ENCODE peak calls at places on chromosomes 1 and 21, in four cellular contexts. V is body of pancreas, D is K562, Q is endothelial cell of umbilical vein. G is an unnamed sample.

GRCh38 chr1:223670458-223671159 is 5.1 kb upstream of the CAPN8 start:
- DNase-seq in V (peak), D (peak), Q (peak), G (peak)

GRCh38 chr1:109933856-109934711 is 23.4 kb downstream of the CSF1 start:
- DNase-seq in D (no peak), V (no peak), Q (peak), G (peak)

GRCh38 chr1:9181990-9182783 is 52.4 kb upstream of the H6PD start:
- DNase-seq in D (no peak), V (peak), Q (peak), G (no peak)

GRCh38 chr1:87620807-87621206 is 292.1 kb downstream of the LMO4 start:
- DNase-seq in D (no peak), Q (no peak), V (no peak), G (no peak)

GRCh38 chr1:20466231-20466630 is 19.8 kb downstream of the CAMK2N1 start:
- DNase-seq in V (no peak), Q (no peak), D (no peak), G (no peak)

GRCh38 chr1:77514871-77515776 is 167.3 kb downstream of the ZZZ3 start:
- DNase-seq in V (no peak), Q (peak), D (no peak), G (peak)

GRCh38 chr1:227388771-227389170 is 70.5 kb upstream of the CDC42BPA start:
- DNase-seq in V (no peak), D (no peak), Q (no peak), G (no peak)

GRCh38 chr1:147919881-147920280 is 8.3 kb upstream of the GPR89B start:
- DNase-seq in Q (no peak), V (no peak), D (no peak), G (no peak)

GRCh38 chr1:77476460-77476859 is 194.6 kb downstream of the AK5 start:
- DNase-seq in V (no peak), D (no peak), Q (no peak), G (no peak)

GRCh38 chr1:116424438-116424837 is 51.4 kb downstream of the ATP1A1 start:
- DNase-seq in Q (no peak), D (no peak), V (no peak), G (no peak)

GRCh38 chr1:44012411-44012810 is 18.9 kb downstream of the SLC6A9 start:
- DNase-seq in V (peak), Q (no peak), D (no peak), G (no peak)

GRCh38 chr1:48859429-48859828 is 82.7 kb upstream of the BEND5 start:
- DNase-seq in Q (no peak), D (no peak), V (no peak), G (no peak)

GRCh38 chr1:153746174-153746573 is 18.3 kb downstream of the INTS3 start:
- DNase-seq in V (no peak), Q (no peak), D (no peak), G (no peak)

GRCh38 chr1:1106510-1107221 is 9.2 kb downstream of the C1orf159 start:
- DNase-seq in V (no peak), Q (no peak), D (no peak), G (no peak)

GRCh38 chr1:99781798-99782197 is 15.4 kb upstream of the FRRS1 start:
- DNase-seq in D (no peak), V (no peak), Q (no peak), G (no peak)

GRCh38 chr1:41673355-41673754 is 188.9 kb upstream of the EDN2 start:
- DNase-seq in D (no peak), Q (no peak), V (no peak), G (no peak)

GRCh38 chr1:89687254-89687653 is 54.3 kb downstream of the LRRC8C start:
- DNase-seq in Q (no peak), D (no peak), V (no peak), G (peak)

GRCh38 chr1:202592141-202592540 is 118.1 kb downstream of the SYT2 start:
- DNase-seq in D (no peak), Q (no peak), V (no peak), G (no peak)

GRCh38 chr1:202590975-202591411 is 119.3 kb downstream of the SYT2 start:
- DNase-seq in D (no peak), V (no peak), Q (no peak), G (no peak)

GRCh38 chr1:202596638-202597037 is 113.6 kb downstream of the SYT2 start:
- DNase-seq in D (no peak), V (no peak), Q (no peak), G (no peak)

GRCh38 chr1:202591523-202591922 is 118.7 kb downstream of the SYT2 start:
- DNase-seq in Q (no peak), V (no peak), D (no peak), G (no peak)

GRCh38 chr1:202593845-202594244 is 116.4 kb downstream of the SYT2 start:
- DNase-seq in V (no peak), D (no peak), Q (no peak), G (no peak)
- H3K27ac ChIP-seq in V (no peak), D (no peak), Q (no peak), G (no peak)

GRCh38 chr1:16120940-16121410 is 34.9 kb downstream of the EPHA2 start:
- DNase-seq in V (peak), D (no peak), Q (no peak), G (no peak)
- H3K27ac ChIP-seq in V (no peak), D (no peak), Q (no peak), G (no peak)

DNA sequence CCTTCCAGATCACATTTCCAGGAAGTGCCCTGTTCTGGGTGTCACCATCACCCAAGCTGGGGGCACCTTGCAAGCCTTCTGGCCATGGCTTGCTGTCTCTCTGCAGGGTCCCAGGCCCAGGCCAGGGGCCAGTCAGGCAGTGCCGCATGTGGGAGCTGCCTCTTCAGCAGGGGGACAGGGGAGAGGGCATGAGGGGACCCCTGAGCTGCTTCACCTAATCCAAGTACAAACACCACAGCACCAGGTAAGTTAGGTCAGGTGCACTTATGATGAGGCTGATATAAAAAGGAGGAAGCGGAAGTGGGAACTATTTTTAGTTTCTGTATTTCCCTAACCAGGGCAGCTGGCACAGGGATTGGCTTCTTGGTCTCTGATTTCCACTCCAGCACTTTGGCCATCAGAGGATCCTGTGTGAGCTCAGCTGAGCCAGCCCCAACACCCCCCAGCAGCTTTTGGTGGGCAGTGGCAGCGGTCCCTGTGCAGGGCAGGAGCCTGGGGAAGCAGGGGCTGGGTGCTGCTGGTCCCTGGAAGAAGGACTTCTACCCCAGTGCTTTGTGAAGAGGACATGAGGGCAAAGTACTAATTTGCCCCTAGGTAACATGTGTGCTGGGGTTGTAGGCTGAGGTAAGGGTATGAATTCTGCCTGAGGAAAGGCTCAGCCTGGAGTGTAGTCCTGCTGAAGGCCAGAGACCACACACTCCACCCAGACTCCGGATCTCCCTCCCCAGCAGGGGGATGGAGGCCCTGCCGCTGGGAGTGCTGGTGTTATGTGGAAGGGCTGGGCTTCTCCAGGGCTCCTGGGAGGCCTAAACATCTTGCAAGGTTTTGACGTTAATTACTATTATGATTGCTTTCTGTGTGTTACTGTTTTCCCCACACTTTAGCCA is 3.3 kb upstream of the PCBP3 start:
- DNase-seq in D (peak), V (no peak), Q (no peak), G (no peak)
- H3K27ac ChIP-seq in D (no peak), V (no peak), Q (no peak), G (peak)

DNA sequence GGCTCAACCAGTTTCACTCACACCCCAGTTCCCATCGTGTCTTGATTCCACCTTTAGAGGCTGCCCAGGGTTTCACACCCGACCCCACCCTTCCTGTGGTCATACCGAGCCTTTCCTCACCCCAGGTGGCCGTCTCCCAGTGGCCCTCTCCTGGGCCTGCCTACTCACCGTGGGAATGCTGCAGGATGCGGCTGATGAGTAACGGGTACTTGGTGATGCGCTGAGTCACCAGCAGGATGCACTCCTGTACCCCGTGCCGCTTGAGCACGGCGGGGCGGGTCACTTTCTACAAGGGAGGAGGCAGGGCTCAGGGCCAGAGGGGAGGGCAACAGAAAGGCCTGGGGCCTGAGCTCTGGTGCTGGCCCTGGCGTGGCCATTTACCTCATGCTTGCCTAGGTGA is 16.4 kb downstream of the ARHGEF2 start:
- DNase-seq in V (no peak), Q (peak), D (no peak), G (peak)
- H3K27ac ChIP-seq in V (no peak), Q (peak), D (no peak), G (peak)

GRCh38 chr1:162927421-162927820 is 66.4 kb upstream of the CCDC190 start:
- DNase-seq in D (no peak), V (no peak), Q (no peak), G (no peak)

GRCh38 chr1:162929177-162929576 is 68.2 kb upstream of the CCDC190 start:
- DNase-seq in D (no peak), V (no peak), Q (no peak), G (no peak)

GRCh38 chr1:162928141-162928540 is 67.2 kb upstream of the CCDC190 start:
- DNase-seq in D (no peak), Q (no peak), V (no peak), G (no peak)

GRCh38 chr1:162926906-162927305 is 65.9 kb upstream of the CCDC190 start:
- DNase-seq in Q (no peak), D (no peak), V (no peak), G (no peak)

GRCh38 chr1:162930532-162931438 is 69.8 kb upstream of the CCDC190 start:
- DNase-seq in Q (no peak), D (no peak), V (peak), G (no peak)
- H3K27ac ChIP-seq in Q (no peak), D (no peak), V (no peak), G (no peak)

GRCh38 chr1:180542113-180542512 is 16.7 kb upstream of the OVAAL start:
- DNase-seq in V (no peak), D (no peak), Q (no peak), G (no peak)
- H3K27ac ChIP-seq in V (no peak), D (no peak), Q (no peak), G (no peak)

GRCh38 chr1:45589861-45590260 is 6.0 kb downstream of the NASP start:
- DNase-seq in D (no peak), V (no peak), Q (no peak), G (no peak)

GRCh38 chr1:45594412-45594811 is 10.6 kb downstream of the NASP start:
- DNase-seq in D (no peak), V (no peak), Q (no peak), G (no peak)
- H3K27ac ChIP-seq in D (no peak), V (no peak), Q (no peak), G (no peak)

DNA sequence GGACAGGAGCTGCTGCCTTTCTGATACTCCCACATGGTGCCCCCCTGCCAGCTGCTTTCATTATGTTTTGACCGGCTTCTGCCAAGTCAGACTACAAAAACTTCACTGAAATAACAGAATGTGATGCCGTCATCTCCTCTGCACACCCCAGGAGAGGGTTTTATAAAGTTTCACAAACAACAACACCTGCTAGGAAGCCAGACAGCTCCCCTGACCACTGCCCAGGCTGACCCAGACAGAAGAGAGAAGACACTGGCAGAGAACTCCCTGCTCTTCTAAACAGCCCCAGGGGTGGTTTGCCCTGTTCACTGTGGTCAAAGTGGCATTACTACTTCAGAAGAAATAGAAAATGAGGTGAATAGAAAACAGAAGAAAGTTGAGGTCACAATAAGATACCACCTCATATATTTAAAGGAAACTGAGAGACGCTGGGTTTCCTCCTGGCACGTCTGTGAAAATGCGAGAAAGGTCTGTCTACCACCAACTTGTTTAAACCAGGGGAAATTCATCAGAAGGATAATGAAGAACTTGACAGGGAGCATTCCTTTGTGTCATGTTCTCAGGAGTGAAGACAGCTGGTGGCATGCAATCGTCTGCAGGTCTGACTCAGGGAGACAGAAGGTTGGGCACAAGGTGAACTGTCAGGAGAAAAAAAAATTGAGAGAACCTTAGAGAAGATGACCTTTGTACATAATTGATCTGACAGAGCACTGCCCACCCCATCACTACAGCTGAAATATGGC is 119.0 kb upstream of the NFIA start:
- DNase-seq in Q (peak), V (no peak), D (no peak), G (no peak)
- H3K27ac ChIP-seq in Q (peak), V (no peak), D (no peak), G (no peak)

GRCh38 chr1:50994997-50995396 is 25.0 kb downstream of the CDKN2C start:
- DNase-seq in D (no peak), V (no peak), Q (no peak), G (no peak)

GRCh38 chr1:50996083-50996482 is 26.0 kb downstream of the CDKN2C start:
- DNase-seq in V (no peak), Q (no peak), D (no peak), G (no peak)

GRCh38 chr1:50992532-50993318 is 22.7 kb downstream of the CDKN2C start:
- DNase-seq in D (no peak), V (no peak), Q (no peak), G (no peak)

GRCh38 chr1:50995651-50996050 is 25.6 kb downstream of the CDKN2C start:
- DNase-seq in D (no peak), V (no peak), Q (no peak), G (no peak)

GRCh38 chr1:50993645-50994044 is 23.6 kb downstream of the CDKN2C start:
- DNase-seq in Q (no peak), V (no peak), D (no peak), G (no peak)
- H3K27ac ChIP-seq in Q (no peak), V (no peak), D (no peak), G (no peak)

GRCh38 chr21:17821121-17821520 is 2.0 kb upstream of the C21orf91 start:
- DNase-seq in V (no peak), Q (no peak), D (no peak), G (no peak)

GRCh38 chr21:17823846-17824245 is 4.7 kb upstream of the C21orf91 start:
- DNase-seq in V (no peak), Q (no peak), D (no peak), G (no peak)

GRCh38 chr21:17819114-17819877 is at the start of gene C21orf91:
- DNase-seq in V (peak), D (peak), Q (peak), G (peak)

GRCh38 chr21:17818158-17819113 is 720 bp downstream of the C21orf91 start:
- DNase-seq in Q (peak), V (peak), D (no peak), G (peak)

DNA sequence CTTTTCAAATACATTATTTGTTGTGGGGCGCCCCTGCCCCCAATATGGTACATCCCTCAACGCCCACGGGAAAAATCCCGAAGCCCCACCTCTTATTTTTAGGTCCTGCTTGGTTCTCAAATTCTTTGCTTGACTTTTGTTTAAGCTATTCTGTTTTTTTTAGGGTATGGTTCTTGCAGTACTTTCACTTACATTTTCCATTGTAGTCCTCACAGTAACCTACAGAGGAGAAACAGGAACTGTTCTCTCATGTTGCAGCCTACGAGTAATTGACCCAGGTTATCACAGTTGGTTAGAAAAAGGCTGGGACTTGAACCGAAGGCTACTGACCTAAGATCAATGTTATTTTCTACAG is 699 bp upstream of the C21orf91 start:
- DNase-seq in D (peak), Q (no peak), V (no peak), G (no peak)
- H3K27ac ChIP-seq in D (peak), Q (peak), V (peak), G (peak)